ENCODE peak calls at places on chromosomes 5 and 9, in six cellular contexts. M is hepatocyte, T is cardiac fibroblast, S is GM13976, H is breast epithelium, P is foreskin keratinocyte. A is an unnamed sample.

GRCh38 chr9:114680266-114681011 is 1.6 kb downstream of the TEX48 start:
- DNase-seq in M (no peak), H (no peak), P (no peak), T (no peak), S (no peak), A (no peak)

GRCh38 chr9:72945391-72945790 is 7.5 kb downstream of the ALDH1A1 start:
- DNase-seq in M (no peak), H (no peak), S (no peak), P (no peak), T (no peak), A (no peak)

GRCh38 chr9:116156621-116157314 is 3.2 kb downstream of the PAPPA start:
- DNase-seq in T (peak; percentile 96), H (no peak), M (peak; percentile 77), P (no peak), S (peak; percentile 16), A (peak; percentile 45)

GRCh38 chr9:38144421-38144820 is 75.4 kb upstream of the SHB start:
- DNase-seq in P (peak; percentile 33), M (no peak), S (no peak), T (peak; percentile 21), H (no peak), A (no peak)

GRCh38 chr9:97842960-97843359 is 10.1 kb upstream of the FOXE1 start:
- DNase-seq in P (no peak), M (no peak), S (no peak), T (no peak), H (no peak), A (no peak)

GRCh38 chr5:94983861-94984535 is 300.9 kb downstream of the MCTP1 start:
- DNase-seq in P (peak; percentile 43), M (no peak), S (no peak), H (no peak), T (peak; percentile 91), A (no peak)

GRCh38 chr9:81112638-81113037 is 576.7 kb downstream of the TLE1 start:
- DNase-seq in S (no peak), H (no peak), P (no peak), T (no peak), M (no peak), A (no peak)

GRCh38 chr5:98066910-98067309 is 706.6 kb upstream of the RGMB start:
- DNase-seq in H (no peak), P (no peak), M (no peak), T (peak; percentile 6), S (no peak), A (no peak)

GRCh38 chr5:110738503-110738811 is 350 bp upstream of the SLC25A46 start:
- DNase-seq in S (peak; percentile 68), M (no peak), H (no peak), T (no peak), P (no peak), A (no peak)

GRCh38 chr5:111585946-111586345 is 73.6 kb upstream of the STARD4 start:
- DNase-seq in H (no peak), P (no peak), M (no peak), S (no peak), T (no peak), A (no peak)

GRCh38 chr9:1129382-1129781 is 79.2 kb downstream of the DMRT2 start:
- DNase-seq in P (no peak), S (no peak), T (no peak), M (no peak), H (no peak), A (no peak)

GRCh38 chr5:77200663-77201062 is 9.8 kb upstream of the PDE8B start:
- DNase-seq in M (no peak), T (no peak), S (no peak), H (no peak), P (no peak), A (no peak)

GRCh38 chr5:116084891-116085715 is at the start of gene COMMD10:
- DNase-seq in T (peak; percentile 84), S (peak; percentile 82), P (peak; percentile 33), H (peak; percentile 66), M (peak; percentile 86), A (peak; percentile 67)

GRCh38 chr9:135023389-135023788 is 64.1 kb upstream of the OLFM1 start:
- DNase-seq in H (peak; percentile 94), S (no peak), P (peak; percentile 15), M (peak; percentile 50), T (no peak), A (no peak)

GRCh38 chr5:181223041-181223728 is at the start of gene TRIM41:
- DNase-seq in M (peak; percentile 98), S (peak; percentile 91), H (peak; percentile 97), P (peak; percentile 93), T (peak; percentile 99), A (peak; percentile 98)

GRCh38 chr5:98301567-98301966 is 471.9 kb upstream of the RGMB start:
- DNase-seq in T (no peak), M (no peak), S (no peak), P (no peak), H (no peak), A (no peak)

GRCh38 chr5:172778223-172778814 is 7.3 kb upstream of the DUSP1 start:
- DNase-seq in M (peak; percentile 72), H (no peak), T (peak; percentile 90), S (no peak), P (no peak), A (peak; percentile 89)

GRCh38 chr5:87210076-87210475 is 57.6 kb upstream of the RASA1 start:
- DNase-seq in P (no peak), M (no peak), S (no peak), T (peak; percentile 33), H (no peak), A (no peak)

GRCh38 chr9:75198436-75198835 is 110.1 kb downstream of the OSTF1 start:
- DNase-seq in T (no peak), S (no peak), P (no peak), M (no peak), H (no peak), A (no peak)

GRCh38 chr5:321233-321725 is at the start of gene AHRR:
- DNase-seq in T (peak; percentile 59), M (peak; percentile 86), P (no peak), S (peak; percentile 92), H (no peak), A (peak; percentile 81)

GRCh38 chr5:320524-321232 is 836 bp upstream of the AHRR start:
- DNase-seq in M (no peak), H (no peak), P (no peak), T (no peak), S (peak; percentile 35), A (peak; percentile 72)

GRCh38 chr5:322942-323879 is 1.7 kb downstream of the AHRR start:
- DNase-seq in T (no peak), H (no peak), M (no peak), P (no peak), S (peak; percentile 36), A (no peak)

GRCh38 chr5:322281-322941 is 897 bp downstream of the AHRR start:
- DNase-seq in M (no peak), S (peak; percentile 74), T (peak; percentile 26), P (no peak), H (no peak), A (no peak)

GRCh38 chr5:321726-322251 is 275 bp downstream of the AHRR start:
- DNase-seq in S (peak; percentile 57), T (no peak), H (no peak), M (no peak), P (no peak), A (no peak)
- TF ChIP-seq CTCF in S (no peak), T (no peak), H (no peak), M (no peak), P (no peak), A (no peak)

GRCh38 chr5:130035388-130035787 is 131.1 kb downstream of the CHSY3 start:
- DNase-seq in T (no peak), H (no peak), P (no peak), S (no peak), M (no peak), A (no peak)

GRCh38 chr5:130037905-130038304 is 133.6 kb downstream of the CHSY3 start:
- DNase-seq in H (no peak), M (no peak), S (no peak), P (no peak), T (no peak), A (no peak)

GRCh38 chr5:130034872-130035271 is 130.6 kb downstream of the CHSY3 start:
- DNase-seq in M (no peak), P (no peak), S (no peak), T (peak; percentile 68), H (no peak), A (no peak)

GRCh38 chr5:130032807-130033206 is 128.5 kb downstream of the CHSY3 start:
- DNase-seq in S (no peak), M (no peak), H (no peak), P (no peak), T (no peak), A (no peak)
- TF ChIP-seq CTCF in S (no peak), M (no peak), H (no peak), P (no peak), T (no peak), A (no peak)

GRCh38 chr9:33041459-33042188 is 16.6 kb downstream of the DNAJA1 start:
- DNase-seq in P (no peak), T (peak; percentile 51), H (no peak), S (no peak), M (no peak), A (no peak)
- TF ChIP-seq CTCF in P (no peak), T (no peak), H (no peak), S (no peak), M (no peak), A (no peak)

GRCh38 chr5:84450617-84451414 is 66.1 kb upstream of the EDIL3 start:
- DNase-seq in T (peak; percentile 31), H (no peak), M (no peak), S (no peak), P (no peak), A (no peak)
- TF ChIP-seq CTCF in T (peak; percentile 40), H (no peak), M (peak; percentile 40), S (no peak), P (peak; percentile 62), A (peak; percentile 19)

A was measured in pancreas.